ENCODE peak calls at places on chromosomes 11 and 22, in seven cellular contexts. One of them, this sample, is unnamed.

GRCh38 chr11:92295175-92296137 is 70.8 kb downstream of the FAT3 start:
- DNase-seq in mucosa of gallbladder: peak; percentile 66
- DNase-seq in stimulated activated CD8-positive, alpha-beta memory T cell treated with anti-CD3 and anti-CD28 coated beads, Interleukin-2, amount 100 ng/mL, for 1 hour: no peak
- DNase-seq in posterior cingulate gyrus: no peak
- DNase-seq in GM06990: no peak
- DNase-seq in GM10248: no peak
- DNase-seq in T-helper 9 cell: no peak
- DNase-seq in this sample: peak; percentile 32

GRCh38 chr11:122758974-122759373 is 79.3 kb upstream of the CRTAM start:
- DNase-seq in mucosa of gallbladder: no peak
- DNase-seq in stimulated activated CD8-positive, alpha-beta memory T cell treated with anti-CD3 and anti-CD28 coated beads, Interleukin-2, amount 100 ng/mL, for 1 hour: no peak
- DNase-seq in posterior cingulate gyrus: no peak
- DNase-seq in GM06990: no peak
- DNase-seq in GM10248: no peak
- DNase-seq in T-helper 9 cell: no peak
- DNase-seq in this sample: peak; percentile 73

GRCh38 chr11:58726594-58727414 is 4.9 kb downstream of the GLYAT start:
- DNase-seq in mucosa of gallbladder: no peak
- DNase-seq in stimulated activated CD8-positive, alpha-beta memory T cell treated with anti-CD3 and anti-CD28 coated beads, Interleukin-2, amount 100 ng/mL, for 1 hour: no peak
- DNase-seq in posterior cingulate gyrus: no peak
- DNase-seq in GM06990: no peak
- DNase-seq in GM10248: no peak
- DNase-seq in T-helper 9 cell: no peak
- DNase-seq in this sample: no peak

GRCh38 chr11:44071157-44071556 is 5.1 kb downstream of the ACCS start:
- DNase-seq in mucosa of gallbladder: no peak
- DNase-seq in stimulated activated CD8-positive, alpha-beta memory T cell treated with anti-CD3 and anti-CD28 coated beads, Interleukin-2, amount 100 ng/mL, for 1 hour: no peak
- DNase-seq in posterior cingulate gyrus: no peak
- DNase-seq in GM06990: no peak
- DNase-seq in GM10248: no peak
- DNase-seq in T-helper 9 cell: no peak
- DNase-seq in this sample: no peak

GRCh38 chr11:18471995-18472394 is 16.3 kb downstream of the LDHAL6A start:
- DNase-seq in mucosa of gallbladder: no peak
- DNase-seq in stimulated activated CD8-positive, alpha-beta memory T cell treated with anti-CD3 and anti-CD28 coated beads, Interleukin-2, amount 100 ng/mL, for 1 hour: no peak
- DNase-seq in posterior cingulate gyrus: no peak
- DNase-seq in GM06990: peak; percentile 34
- DNase-seq in GM10248: no peak
- DNase-seq in T-helper 9 cell: no peak
- DNase-seq in this sample: no peak

GRCh38 chr11:122697636-122698167 is 42.2 kb downstream of the UBASH3B start:
- DNase-seq in mucosa of gallbladder: no peak
- DNase-seq in stimulated activated CD8-positive, alpha-beta memory T cell treated with anti-CD3 and anti-CD28 coated beads, Interleukin-2, amount 100 ng/mL, for 1 hour: no peak
- DNase-seq in posterior cingulate gyrus: no peak
- DNase-seq in GM06990: peak; percentile 40
- DNase-seq in GM10248: peak; percentile 69
- DNase-seq in T-helper 9 cell: no peak
- DNase-seq in this sample: no peak

GRCh38 chr11:93689166-93689734 is 27.8 kb downstream of the CEP295 start:
- DNase-seq in mucosa of gallbladder: no peak
- DNase-seq in stimulated activated CD8-positive, alpha-beta memory T cell treated with anti-CD3 and anti-CD28 coated beads, Interleukin-2, amount 100 ng/mL, for 1 hour: no peak
- DNase-seq in posterior cingulate gyrus: no peak
- DNase-seq in GM06990: no peak
- DNase-seq in GM10248: peak; percentile 10
- DNase-seq in T-helper 9 cell: no peak
- DNase-seq in this sample: no peak

GRCh38 chr11:45162064-45162375 is 15.6 kb downstream of the PRDM11 start:
- DNase-seq in mucosa of gallbladder: no peak
- DNase-seq in stimulated activated CD8-positive, alpha-beta memory T cell treated with anti-CD3 and anti-CD28 coated beads, Interleukin-2, amount 100 ng/mL, for 1 hour: no peak
- DNase-seq in posterior cingulate gyrus: no peak
- DNase-seq in GM06990: no peak
- DNase-seq in GM10248: no peak
- DNase-seq in T-helper 9 cell: no peak
- DNase-seq in this sample: no peak

GRCh38 chr11:8959546-8960166 is 4.6 kb downstream of the TMEM9B start:
- DNase-seq in mucosa of gallbladder: peak; percentile 51
- DNase-seq in stimulated activated CD8-positive, alpha-beta memory T cell treated with anti-CD3 and anti-CD28 coated beads, Interleukin-2, amount 100 ng/mL, for 1 hour: no peak
- DNase-seq in posterior cingulate gyrus: no peak
- DNase-seq in GM06990: peak; percentile 21
- DNase-seq in GM10248: peak; percentile 82
- DNase-seq in T-helper 9 cell: no peak
- DNase-seq in this sample: peak; percentile 84

GRCh38 chr11:96158126-96158525 is 184.9 kb downstream of the MAML2 start:
- DNase-seq in mucosa of gallbladder: no peak
- DNase-seq in stimulated activated CD8-positive, alpha-beta memory T cell treated with anti-CD3 and anti-CD28 coated beads, Interleukin-2, amount 100 ng/mL, for 1 hour: no peak
- DNase-seq in posterior cingulate gyrus: no peak
- DNase-seq in GM06990: no peak
- DNase-seq in GM10248: no peak
- DNase-seq in T-helper 9 cell: no peak
- DNase-seq in this sample: no peak

GRCh38 chr22:31488988-31489617 is 539 bp downstream of the EIF4ENIF1 start:
- DNase-seq in mucosa of gallbladder: no peak
- DNase-seq in stimulated activated CD8-positive, alpha-beta memory T cell treated with anti-CD3 and anti-CD28 coated beads, Interleukin-2, amount 100 ng/mL, for 1 hour: peak; percentile 4
- DNase-seq in posterior cingulate gyrus: peak; percentile 11
- DNase-seq in GM06990: peak; percentile 51
- DNase-seq in GM10248: peak; percentile 44
- DNase-seq in T-helper 9 cell: peak; percentile 12
- DNase-seq in this sample: no peak

GRCh38 chr11:76315182-76315853 is 65.6 kb downstream of the THAP12 start:
- DNase-seq in mucosa of gallbladder: no peak
- DNase-seq in stimulated activated CD8-positive, alpha-beta memory T cell treated with anti-CD3 and anti-CD28 coated beads, Interleukin-2, amount 100 ng/mL, for 1 hour: no peak
- DNase-seq in posterior cingulate gyrus: no peak
- DNase-seq in GM06990: no peak
- DNase-seq in GM10248: no peak
- DNase-seq in T-helper 9 cell: no peak
- DNase-seq in this sample: no peak

GRCh38 chr11:203056-203944 is 3.9 kb downstream of the BET1L start:
- DNase-seq in mucosa of gallbladder: peak; percentile 9
- DNase-seq in stimulated activated CD8-positive, alpha-beta memory T cell treated with anti-CD3 and anti-CD28 coated beads, Interleukin-2, amount 100 ng/mL, for 1 hour: no peak
- DNase-seq in posterior cingulate gyrus: peak; percentile 4
- DNase-seq in GM06990: no peak
- DNase-seq in GM10248: no peak
- DNase-seq in T-helper 9 cell: no peak
- DNase-seq in this sample: no peak

GRCh38 chr11:16356057-16356750 is at the start of gene SOX6:
- DNase-seq in mucosa of gallbladder: no peak
- DNase-seq in stimulated activated CD8-positive, alpha-beta memory T cell treated with anti-CD3 and anti-CD28 coated beads, Interleukin-2, amount 100 ng/mL, for 1 hour: no peak
- DNase-seq in posterior cingulate gyrus: no peak
- DNase-seq in GM06990: no peak
- DNase-seq in GM10248: no peak
- DNase-seq in T-helper 9 cell: no peak
- DNase-seq in this sample: peak; percentile 66